ENCODE peak calls at places on chromosomes 4 and X, in six cellular contexts. One of them, this sample, is unnamed.

GRCh38 chr4:18566970-18567799 is 545.6 kb upstream of the LCORL start:
- DNase-seq in activated effector memory CD4-positive, alpha-beta T cell treated with Interleukin-2 at 50 U/mL for 16 hours: no peak
- DNase-seq in SW480: no peak
- DNase-seq in activated T-helper 1 cell treated with Interleukin-2 at 50 U/mL for 16 hours: no peak
- DNase-seq in naive B cell: no peak
- DNase-seq in mesenchymal stem cell: peak
- DNase-seq in this sample: no peak

GRCh38 chr4:138218976-138219375 is 23.2 kb downstream of the SLC7A11 start:
- DNase-seq in mesenchymal stem cell: no peak
- DNase-seq in activated T-helper 1 cell treated with Interleukin-2 at 50 U/mL for 16 hours: no peak
- DNase-seq in activated effector memory CD4-positive, alpha-beta T cell treated with Interleukin-2 at 50 U/mL for 16 hours: no peak
- DNase-seq in SW480: no peak
- DNase-seq in naive B cell: no peak
- DNase-seq in this sample: no peak

GRCh38 chr4:176538217-176538925 is 218.6 kb downstream of the SPCS3 start:
- DNase-seq in activated T-helper 1 cell treated with Interleukin-2 at 50 U/mL for 16 hours: no peak
- DNase-seq in mesenchymal stem cell: peak
- DNase-seq in naive B cell: no peak
- DNase-seq in SW480: no peak
- DNase-seq in activated effector memory CD4-positive, alpha-beta T cell treated with Interleukin-2 at 50 U/mL for 16 hours: no peak
- DNase-seq in this sample: no peak

GRCh38 chrX:38233891-38234807 is 13.5 kb upstream of the SRPX start:
- DNase-seq in SW480: peak
- DNase-seq in activated effector memory CD4-positive, alpha-beta T cell treated with Interleukin-2 at 50 U/mL for 16 hours: no peak
- DNase-seq in activated T-helper 1 cell treated with Interleukin-2 at 50 U/mL for 16 hours: no peak
- DNase-seq in naive B cell: no peak
- DNase-seq in mesenchymal stem cell: peak
- DNase-seq in this sample: peak

GRCh38 chr4:32560306-32560705 is 1840.1 kb downstream of the PCDH7 start:
- DNase-seq in naive B cell: no peak
- DNase-seq in SW480: no peak
- DNase-seq in activated effector memory CD4-positive, alpha-beta T cell treated with Interleukin-2 at 50 U/mL for 16 hours: no peak
- DNase-seq in mesenchymal stem cell: no peak
- DNase-seq in activated T-helper 1 cell treated with Interleukin-2 at 50 U/mL for 16 hours: no peak
- DNase-seq in this sample: peak

GRCh38 chr4:119026662-119027444 is 108.8 kb upstream of the MYOZ2 start:
- DNase-seq in mesenchymal stem cell: no peak
- DNase-seq in SW480: no peak
- DNase-seq in naive B cell: no peak
- DNase-seq in activated T-helper 1 cell treated with Interleukin-2 at 50 U/mL for 16 hours: no peak
- DNase-seq in activated effector memory CD4-positive, alpha-beta T cell treated with Interleukin-2 at 50 U/mL for 16 hours: no peak
- DNase-seq in this sample: no peak

GRCh38 chr4:174036111-174036510 is 247.4 kb downstream of the FBXO8 start:
- DNase-seq in SW480: no peak
- DNase-seq in activated T-helper 1 cell treated with Interleukin-2 at 50 U/mL for 16 hours: no peak
- DNase-seq in naive B cell: no peak
- DNase-seq in mesenchymal stem cell: no peak
- DNase-seq in activated effector memory CD4-positive, alpha-beta T cell treated with Interleukin-2 at 50 U/mL for 16 hours: no peak
- DNase-seq in this sample: peak

GRCh38 chrX:16807976-16808542 is 21.8 kb downstream of the TXLNG start:
- DNase-seq in SW480: peak
- DNase-seq in activated T-helper 1 cell treated with Interleukin-2 at 50 U/mL for 16 hours: no peak
- DNase-seq in naive B cell: no peak
- DNase-seq in activated effector memory CD4-positive, alpha-beta T cell treated with Interleukin-2 at 50 U/mL for 16 hours: no peak
- DNase-seq in mesenchymal stem cell: peak
- DNase-seq in this sample: peak

GRCh38 chr4:1041936-1042330 is 30.5 kb downstream of the FGFRL1 start:
- DNase-seq in activated T-helper 1 cell treated with Interleukin-2 at 50 U/mL for 16 hours: no peak
- DNase-seq in activated effector memory CD4-positive, alpha-beta T cell treated with Interleukin-2 at 50 U/mL for 16 hours: no peak
- DNase-seq in SW480: no peak
- DNase-seq in mesenchymal stem cell: no peak
- DNase-seq in naive B cell: no peak
- DNase-seq in this sample: peak

GRCh38 chrX:84046403-84046984 is 141.5 kb downstream of the RPS6KA6 start:
- DNase-seq in mesenchymal stem cell: peak
- DNase-seq in activated T-helper 1 cell treated with Interleukin-2 at 50 U/mL for 16 hours: no peak
- DNase-seq in naive B cell: peak
- DNase-seq in SW480: peak
- DNase-seq in activated effector memory CD4-positive, alpha-beta T cell treated with Interleukin-2 at 50 U/mL for 16 hours: no peak
- DNase-seq in this sample: peak

GRCh38 chrX:20231598-20231997 is 35.1 kb downstream of the RPS6KA3 start:
- DNase-seq in activated T-helper 1 cell treated with Interleukin-2 at 50 U/mL for 16 hours: no peak
- DNase-seq in SW480: no peak
- DNase-seq in activated effector memory CD4-positive, alpha-beta T cell treated with Interleukin-2 at 50 U/mL for 16 hours: no peak
- DNase-seq in mesenchymal stem cell: no peak
- DNase-seq in naive B cell: no peak
- DNase-seq in this sample: no peak

GRCh38 chr4:25190407-25190806 is 30.2 kb upstream of the SEPSECS start:
- DNase-seq in activated effector memory CD4-positive, alpha-beta T cell treated with Interleukin-2 at 50 U/mL for 16 hours: no peak
- DNase-seq in mesenchymal stem cell: no peak
- DNase-seq in activated T-helper 1 cell treated with Interleukin-2 at 50 U/mL for 16 hours: no peak
- DNase-seq in SW480: no peak
- DNase-seq in naive B cell: no peak
- DNase-seq in this sample: no peak

GRCh38 chrX:78548012-78548411 is 111.1 kb downstream of the RTL3 start:
- DNase-seq in activated T-helper 1 cell treated with Interleukin-2 at 50 U/mL for 16 hours: no peak
- DNase-seq in naive B cell: no peak
- DNase-seq in activated effector memory CD4-positive, alpha-beta T cell treated with Interleukin-2 at 50 U/mL for 16 hours: no peak
- DNase-seq in mesenchymal stem cell: no peak
- DNase-seq in SW480: no peak
- DNase-seq in this sample: peak

GRCh38 chr4:148854203-148854602 is 412.0 kb upstream of the NR3C2 start:
- DNase-seq in activated T-helper 1 cell treated with Interleukin-2 at 50 U/mL for 16 hours: no peak
- DNase-seq in naive B cell: no peak
- DNase-seq in activated effector memory CD4-positive, alpha-beta T cell treated with Interleukin-2 at 50 U/mL for 16 hours: no peak
- DNase-seq in SW480: no peak
- DNase-seq in mesenchymal stem cell: no peak
- DNase-seq in this sample: peak

GRCh38 chrX:149607699-149608098 is 12.6 kb upstream of the HSFX2 start:
- DNase-seq in naive B cell: no peak
- DNase-seq in activated effector memory CD4-positive, alpha-beta T cell treated with Interleukin-2 at 50 U/mL for 16 hours: no peak
- DNase-seq in mesenchymal stem cell: no peak
- DNase-seq in activated T-helper 1 cell treated with Interleukin-2 at 50 U/mL for 16 hours: no peak
- DNase-seq in SW480: no peak
- DNase-seq in this sample: no peak

GRCh38 chr4:48985602-48985975 is 486 bp upstream of the CWH43 start:
- DNase-seq in activated T-helper 1 cell treated with Interleukin-2 at 50 U/mL for 16 hours: no peak
- DNase-seq in naive B cell: no peak
- DNase-seq in mesenchymal stem cell: no peak
- DNase-seq in activated effector memory CD4-positive, alpha-beta T cell treated with Interleukin-2 at 50 U/mL for 16 hours: no peak
- DNase-seq in SW480: no peak
- DNase-seq in this sample: no peak

GRCh38 chr4:22268350-22269025 is 247.4 kb downstream of the ADGRA3 start:
- DNase-seq in mesenchymal stem cell: no peak
- DNase-seq in activated T-helper 1 cell treated with Interleukin-2 at 50 U/mL for 16 hours: no peak
- DNase-seq in activated effector memory CD4-positive, alpha-beta T cell treated with Interleukin-2 at 50 U/mL for 16 hours: no peak
- DNase-seq in naive B cell: no peak
- DNase-seq in SW480: peak
- DNase-seq in this sample: peak

GRCh38 chrX:68196939-68197791 is 236.1 kb downstream of the OPHN1 start:
- DNase-seq in mesenchymal stem cell: peak
- DNase-seq in naive B cell: peak
- DNase-seq in activated effector memory CD4-positive, alpha-beta T cell treated with Interleukin-2 at 50 U/mL for 16 hours: no peak
- DNase-seq in activated T-helper 1 cell treated with Interleukin-2 at 50 U/mL for 16 hours: no peak
- DNase-seq in SW480: peak
- DNase-seq in this sample: peak

GRCh38 chrX:1531106-1531890 is 5.7 kb downstream of the P2RY8 start:
- DNase-seq in SW480: no peak
- DNase-seq in activated T-helper 1 cell treated with Interleukin-2 at 50 U/mL for 16 hours: no peak
- DNase-seq in naive B cell: no peak
- DNase-seq in activated effector memory CD4-positive, alpha-beta T cell treated with Interleukin-2 at 50 U/mL for 16 hours: no peak
- DNase-seq in mesenchymal stem cell: no peak
- DNase-seq in this sample: no peak

GRCh38 chr4:106766519-106766918 is 269.6 kb downstream of the DKK2 start:
- DNase-seq in activated effector memory CD4-positive, alpha-beta T cell treated with Interleukin-2 at 50 U/mL for 16 hours: no peak
- DNase-seq in activated T-helper 1 cell treated with Interleukin-2 at 50 U/mL for 16 hours: no peak
- DNase-seq in naive B cell: no peak
- DNase-seq in mesenchymal stem cell: no peak
- DNase-seq in SW480: no peak
- DNase-seq in this sample: no peak

GRCh38 chr4:80015407-80016189 is 57.4 kb downstream of the ANTXR2 start:
- DNase-seq in mesenchymal stem cell: no peak
- DNase-seq in activated T-helper 1 cell treated with Interleukin-2 at 50 U/mL for 16 hours: no peak
- DNase-seq in SW480: no peak
- DNase-seq in naive B cell: no peak
- DNase-seq in activated effector memory CD4-positive, alpha-beta T cell treated with Interleukin-2 at 50 U/mL for 16 hours: no peak
- DNase-seq in this sample: no peak

GRCh38 chr4:40121515-40121914 is 64.9 kb downstream of the N4BP2 start:
- DNase-seq in activated effector memory CD4-positive, alpha-beta T cell treated with Interleukin-2 at 50 U/mL for 16 hours: no peak
- DNase-seq in naive B cell: no peak
- DNase-seq in activated T-helper 1 cell treated with Interleukin-2 at 50 U/mL for 16 hours: no peak
- DNase-seq in SW480: no peak
- DNase-seq in mesenchymal stem cell: peak
- DNase-seq in this sample: peak

GRCh38 chr4:8379281-8379680 is 61.2 kb downstream of the ACOX3 start:
- DNase-seq in mesenchymal stem cell: no peak
- DNase-seq in naive B cell: no peak
- DNase-seq in activated T-helper 1 cell treated with Interleukin-2 at 50 U/mL for 16 hours: no peak
- DNase-seq in SW480: no peak
- DNase-seq in activated effector memory CD4-positive, alpha-beta T cell treated with Interleukin-2 at 50 U/mL for 16 hours: no peak
- DNase-seq in this sample: no peak

GRCh38 chr4:6227412-6228157 is 27.2 kb upstream of the JAKMIP1 start:
- DNase-seq in SW480: no peak
- DNase-seq in naive B cell: no peak
- DNase-seq in activated T-helper 1 cell treated with Interleukin-2 at 50 U/mL for 16 hours: no peak
- DNase-seq in mesenchymal stem cell: no peak
- DNase-seq in activated effector memory CD4-positive, alpha-beta T cell treated with Interleukin-2 at 50 U/mL for 16 hours: no peak
- DNase-seq in this sample: peak

GRCh38 chr4:2244947-2245786 is 3.2 kb upstream of the HAUS3 start:
- DNase-seq in SW480: peak
- DNase-seq in mesenchymal stem cell: no peak
- DNase-seq in activated effector memory CD4-positive, alpha-beta T cell treated with Interleukin-2 at 50 U/mL for 16 hours: no peak
- DNase-seq in naive B cell: no peak
- DNase-seq in activated T-helper 1 cell treated with Interleukin-2 at 50 U/mL for 16 hours: no peak
- DNase-seq in this sample: no peak

GRCh38 chr4:99946346-99947189 is at the start of gene DNAJB14:
- DNase-seq in naive B cell: peak
- DNase-seq in activated T-helper 1 cell treated with Interleukin-2 at 50 U/mL for 16 hours: peak
- DNase-seq in SW480: peak
- DNase-seq in activated effector memory CD4-positive, alpha-beta T cell treated with Interleukin-2 at 50 U/mL for 16 hours: peak
- DNase-seq in mesenchymal stem cell: peak
- DNase-seq in this sample: peak

GRCh38 chr4:88204882-88205281 is 46.4 kb upstream of the ABCG2 start:
- DNase-seq in mesenchymal stem cell: no peak
- DNase-seq in SW480: no peak
- DNase-seq in naive B cell: no peak
- DNase-seq in activated T-helper 1 cell treated with Interleukin-2 at 50 U/mL for 16 hours: no peak
- DNase-seq in activated effector memory CD4-positive, alpha-beta T cell treated with Interleukin-2 at 50 U/mL for 16 hours: no peak
- DNase-seq in this sample: no peak

GRCh38 chr4:4861592-4862551 is 2.4 kb downstream of the MSX1 start:
- DNase-seq in SW480: no peak
- DNase-seq in activated effector memory CD4-positive, alpha-beta T cell treated with Interleukin-2 at 50 U/mL for 16 hours: no peak
- DNase-seq in naive B cell: no peak
- DNase-seq in mesenchymal stem cell: no peak
- DNase-seq in activated T-helper 1 cell treated with Interleukin-2 at 50 U/mL for 16 hours: no peak
- DNase-seq in this sample: no peak

GRCh38 chr4:162682651-162683050 is 484.0 kb downstream of the NAF1 start:
- DNase-seq in activated T-helper 1 cell treated with Interleukin-2 at 50 U/mL for 16 hours: no peak
- DNase-seq in mesenchymal stem cell: no peak
- DNase-seq in activated effector memory CD4-positive, alpha-beta T cell treated with Interleukin-2 at 50 U/mL for 16 hours: no peak
- DNase-seq in SW480: no peak
- DNase-seq in naive B cell: no peak
- DNase-seq in this sample: peak